ENCODE peak calls at places on chromosomes 2 and 18, in six cellular contexts. One of them, this sample, is unnamed.

GRCh38 chr2:199370150-199370780 is 87.5 kb downstream of the SATB2 start:
- DNase-seq in brain microvascular endothelial cell: no peak
- DNase-seq in activated naive CD4-positive, alpha-beta T cell treated with anti-CD3 and anti-CD28 coated beads, Interleukin-2, amount 10 ng/mL, durations not matched to agents 7 days and 5 days: no peak
- DNase-seq in M059J: peak; percentile 78
- DNase-seq in SJSA1: peak; percentile 24
- DNase-seq in AG09309: peak; percentile 14
- DNase-seq in this sample: no peak

GRCh38 chr2:40168032-40168431 is 283.9 kb downstream of the SLC8A1 start:
- DNase-seq in brain microvascular endothelial cell: no peak
- DNase-seq in activated naive CD4-positive, alpha-beta T cell treated with anti-CD3 and anti-CD28 coated beads, Interleukin-2, amount 10 ng/mL, durations not matched to agents 7 days and 5 days: no peak
- DNase-seq in M059J: peak; percentile 40
- DNase-seq in SJSA1: no peak
- DNase-seq in AG09309: no peak
- DNase-seq in this sample: no peak

GRCh38 chr2:32284321-32284720 is 6.6 kb downstream of the YIPF4 start:
- DNase-seq in brain microvascular endothelial cell: no peak
- DNase-seq in activated naive CD4-positive, alpha-beta T cell treated with anti-CD3 and anti-CD28 coated beads, Interleukin-2, amount 10 ng/mL, durations not matched to agents 7 days and 5 days: no peak
- DNase-seq in M059J: peak; percentile 71
- DNase-seq in SJSA1: no peak
- DNase-seq in AG09309: no peak
- DNase-seq in this sample: no peak

GRCh38 chr18:36769611-36770314 is 59.0 kb downstream of the TPGS2 start:
- DNase-seq in brain microvascular endothelial cell: no peak
- DNase-seq in activated naive CD4-positive, alpha-beta T cell treated with anti-CD3 and anti-CD28 coated beads, Interleukin-2, amount 10 ng/mL, durations not matched to agents 7 days and 5 days: no peak
- DNase-seq in M059J: no peak
- DNase-seq in SJSA1: no peak
- DNase-seq in AG09309: no peak
- DNase-seq in this sample: no peak

GRCh38 chr2:109677815-109678580 is 63.8 kb downstream of the SOWAHC start:
- DNase-seq in brain microvascular endothelial cell: no peak
- DNase-seq in activated naive CD4-positive, alpha-beta T cell treated with anti-CD3 and anti-CD28 coated beads, Interleukin-2, amount 10 ng/mL, durations not matched to agents 7 days and 5 days: no peak
- DNase-seq in M059J: no peak
- DNase-seq in SJSA1: no peak
- DNase-seq in AG09309: no peak
- DNase-seq in this sample: no peak

GRCh38 chr2:85753525-85754312 is at the start of gene ATOH8:
- DNase-seq in brain microvascular endothelial cell: peak; percentile 32
- DNase-seq in activated naive CD4-positive, alpha-beta T cell treated with anti-CD3 and anti-CD28 coated beads, Interleukin-2, amount 10 ng/mL, durations not matched to agents 7 days and 5 days: peak; percentile 54
- DNase-seq in M059J: peak; percentile 54
- DNase-seq in SJSA1: peak; percentile 77
- DNase-seq in AG09309: no peak
- DNase-seq in this sample: no peak

GRCh38 chr2:240462073-240462703 is 26.7 kb downstream of the GPC1 start:
- DNase-seq in brain microvascular endothelial cell: no peak
- DNase-seq in activated naive CD4-positive, alpha-beta T cell treated with anti-CD3 and anti-CD28 coated beads, Interleukin-2, amount 10 ng/mL, durations not matched to agents 7 days and 5 days: peak; percentile 17
- DNase-seq in M059J: no peak
- DNase-seq in SJSA1: no peak
- DNase-seq in AG09309: no peak
- DNase-seq in this sample: no peak

GRCh38 chr2:152376385-152376784 is 41.4 kb downstream of the FMNL2 start:
- DNase-seq in brain microvascular endothelial cell: no peak
- DNase-seq in activated naive CD4-positive, alpha-beta T cell treated with anti-CD3 and anti-CD28 coated beads, Interleukin-2, amount 10 ng/mL, durations not matched to agents 7 days and 5 days: no peak
- DNase-seq in M059J: no peak
- DNase-seq in SJSA1: no peak
- DNase-seq in AG09309: no peak
- DNase-seq in this sample: no peak

GRCh38 chr18:48129621-48130082 is 199.2 kb upstream of the SMAD2 start:
- DNase-seq in brain microvascular endothelial cell: no peak
- DNase-seq in activated naive CD4-positive, alpha-beta T cell treated with anti-CD3 and anti-CD28 coated beads, Interleukin-2, amount 10 ng/mL, durations not matched to agents 7 days and 5 days: no peak
- DNase-seq in M059J: no peak
- DNase-seq in SJSA1: no peak
- DNase-seq in AG09309: no peak
- DNase-seq in this sample: no peak

GRCh38 chr2:64019975-64020281 is 700 bp upstream of the VPS54 start:
- DNase-seq in brain microvascular endothelial cell: no peak
- DNase-seq in activated naive CD4-positive, alpha-beta T cell treated with anti-CD3 and anti-CD28 coated beads, Interleukin-2, amount 10 ng/mL, durations not matched to agents 7 days and 5 days: no peak
- DNase-seq in M059J: no peak
- DNase-seq in SJSA1: no peak
- DNase-seq in AG09309: no peak
- DNase-seq in this sample: no peak

GRCh38 chr2:207432471-207432870 is 97.3 kb upstream of the CREB1 start:
- DNase-seq in brain microvascular endothelial cell: peak; percentile 64
- DNase-seq in activated naive CD4-positive, alpha-beta T cell treated with anti-CD3 and anti-CD28 coated beads, Interleukin-2, amount 10 ng/mL, durations not matched to agents 7 days and 5 days: no peak
- DNase-seq in M059J: peak; percentile 11
- DNase-seq in SJSA1: no peak
- DNase-seq in AG09309: no peak
- DNase-seq in this sample: no peak

GRCh38 chr2:54903736-54904554 is 146.3 kb downstream of the RTN4 start:
- DNase-seq in brain microvascular endothelial cell: peak; percentile 98
- DNase-seq in activated naive CD4-positive, alpha-beta T cell treated with anti-CD3 and anti-CD28 coated beads, Interleukin-2, amount 10 ng/mL, durations not matched to agents 7 days and 5 days: peak; percentile 59
- DNase-seq in M059J: peak; percentile 99
- DNase-seq in SJSA1: peak; percentile 90
- DNase-seq in AG09309: peak; percentile 99
- DNase-seq in this sample: peak; percentile 4

GRCh38 chr2:106147159-106147558 is 46.9 kb downstream of the UXS1 start:
- DNase-seq in brain microvascular endothelial cell: no peak
- DNase-seq in activated naive CD4-positive, alpha-beta T cell treated with anti-CD3 and anti-CD28 coated beads, Interleukin-2, amount 10 ng/mL, durations not matched to agents 7 days and 5 days: no peak
- DNase-seq in M059J: peak; percentile 88
- DNase-seq in SJSA1: peak; percentile 87
- DNase-seq in AG09309: peak; percentile 41
- DNase-seq in this sample: no peak

GRCh38 chr2:98552499-98553179 is 55.7 kb downstream of the COA5 start:
- DNase-seq in brain microvascular endothelial cell: peak; percentile 83
- DNase-seq in activated naive CD4-positive, alpha-beta T cell treated with anti-CD3 and anti-CD28 coated beads, Interleukin-2, amount 10 ng/mL, durations not matched to agents 7 days and 5 days: no peak
- DNase-seq in M059J: no peak
- DNase-seq in SJSA1: no peak
- DNase-seq in AG09309: no peak
- DNase-seq in this sample: no peak

GRCh38 chr2:72937356-72937669 is 20.0 kb downstream of the EMX1 start:
- DNase-seq in brain microvascular endothelial cell: no peak
- DNase-seq in activated naive CD4-positive, alpha-beta T cell treated with anti-CD3 and anti-CD28 coated beads, Interleukin-2, amount 10 ng/mL, durations not matched to agents 7 days and 5 days: no peak
- DNase-seq in M059J: no peak
- DNase-seq in SJSA1: no peak
- DNase-seq in AG09309: no peak
- DNase-seq in this sample: no peak

GRCh38 chr2:72144746-72145657 is 2.7 kb downstream of the CYP26B1 start:
- DNase-seq in brain microvascular endothelial cell: no peak
- DNase-seq in activated naive CD4-positive, alpha-beta T cell treated with anti-CD3 and anti-CD28 coated beads, Interleukin-2, amount 10 ng/mL, durations not matched to agents 7 days and 5 days: peak; percentile 20
- DNase-seq in M059J: peak; percentile 60
- DNase-seq in SJSA1: no peak
- DNase-seq in AG09309: no peak
- DNase-seq in this sample: no peak

GRCh38 chr2:127083819-127084503 is 23.0 kb downstream of the BIN1 start:
- DNase-seq in brain microvascular endothelial cell: peak; percentile 59
- DNase-seq in activated naive CD4-positive, alpha-beta T cell treated with anti-CD3 and anti-CD28 coated beads, Interleukin-2, amount 10 ng/mL, durations not matched to agents 7 days and 5 days: no peak
- DNase-seq in M059J: peak; percentile 94
- DNase-seq in SJSA1: peak; percentile 82
- DNase-seq in AG09309: peak; percentile 92
- DNase-seq in this sample: no peak

GRCh38 chr18:7221424-7222155 is 9.3 kb upstream of the LRRC30 start:
- DNase-seq in brain microvascular endothelial cell: peak; percentile 76
- DNase-seq in activated naive CD4-positive, alpha-beta T cell treated with anti-CD3 and anti-CD28 coated beads, Interleukin-2, amount 10 ng/mL, durations not matched to agents 7 days and 5 days: no peak
- DNase-seq in M059J: peak; percentile 58
- DNase-seq in SJSA1: peak; percentile 37
- DNase-seq in AG09309: peak; percentile 29
- DNase-seq in this sample: no peak

GRCh38 chr2:239291505-239292350 is 109.1 kb downstream of the HDAC4 start:
- DNase-seq in brain microvascular endothelial cell: no peak
- DNase-seq in activated naive CD4-positive, alpha-beta T cell treated with anti-CD3 and anti-CD28 coated beads, Interleukin-2, amount 10 ng/mL, durations not matched to agents 7 days and 5 days: no peak
- DNase-seq in M059J: no peak
- DNase-seq in SJSA1: no peak
- DNase-seq in AG09309: no peak
- DNase-seq in this sample: no peak

GRCh38 chr2:86275384-86275799 is 62.0 kb downstream of the REEP1 start:
- DNase-seq in brain microvascular endothelial cell: no peak
- DNase-seq in activated naive CD4-positive, alpha-beta T cell treated with anti-CD3 and anti-CD28 coated beads, Interleukin-2, amount 10 ng/mL, durations not matched to agents 7 days and 5 days: no peak
- DNase-seq in M059J: no peak
- DNase-seq in SJSA1: no peak
- DNase-seq in AG09309: no peak
- DNase-seq in this sample: no peak

GRCh38 chr18:34970106-34970505 is 71.1 kb upstream of the MAPRE2 start:
- DNase-seq in brain microvascular endothelial cell: peak; percentile 69
- DNase-seq in activated naive CD4-positive, alpha-beta T cell treated with anti-CD3 and anti-CD28 coated beads, Interleukin-2, amount 10 ng/mL, durations not matched to agents 7 days and 5 days: no peak
- DNase-seq in M059J: peak; percentile 33
- DNase-seq in SJSA1: no peak
- DNase-seq in AG09309: no peak
- DNase-seq in this sample: no peak

GRCh38 chr2:26521054-26521912 is 43.4 kb upstream of the OTOF start:
- DNase-seq in brain microvascular endothelial cell: peak; percentile 7
- DNase-seq in activated naive CD4-positive, alpha-beta T cell treated with anti-CD3 and anti-CD28 coated beads, Interleukin-2, amount 10 ng/mL, durations not matched to agents 7 days and 5 days: no peak
- DNase-seq in M059J: peak; percentile 27
- DNase-seq in SJSA1: no peak
- DNase-seq in AG09309: no peak
- DNase-seq in this sample: no peak

GRCh38 chr2:64312622-64312948 is 141.4 kb upstream of the LGALSL start:
- DNase-seq in brain microvascular endothelial cell: no peak
- DNase-seq in activated naive CD4-positive, alpha-beta T cell treated with anti-CD3 and anti-CD28 coated beads, Interleukin-2, amount 10 ng/mL, durations not matched to agents 7 days and 5 days: no peak
- DNase-seq in M059J: no peak
- DNase-seq in SJSA1: no peak
- DNase-seq in AG09309: no peak
- DNase-seq in this sample: no peak

GRCh38 chr2:46351388-46352141 is 54.4 kb downstream of the EPAS1 start:
- DNase-seq in brain microvascular endothelial cell: no peak
- DNase-seq in activated naive CD4-positive, alpha-beta T cell treated with anti-CD3 and anti-CD28 coated beads, Interleukin-2, amount 10 ng/mL, durations not matched to agents 7 days and 5 days: peak; percentile 89
- DNase-seq in M059J: no peak
- DNase-seq in SJSA1: no peak
- DNase-seq in AG09309: no peak
- DNase-seq in this sample: peak; percentile 42

GRCh38 chr2:239374896-239375277 is 25.9 kb downstream of the HDAC4 start:
- DNase-seq in brain microvascular endothelial cell: no peak
- DNase-seq in activated naive CD4-positive, alpha-beta T cell treated with anti-CD3 and anti-CD28 coated beads, Interleukin-2, amount 10 ng/mL, durations not matched to agents 7 days and 5 days: peak; percentile 15
- DNase-seq in M059J: no peak
- DNase-seq in SJSA1: no peak
- DNase-seq in AG09309: no peak
- DNase-seq in this sample: no peak

GRCh38 chr18:79911009-79911870 is 40.2 kb downstream of the SLC66A2 start:
- DNase-seq in brain microvascular endothelial cell: no peak
- DNase-seq in activated naive CD4-positive, alpha-beta T cell treated with anti-CD3 and anti-CD28 coated beads, Interleukin-2, amount 10 ng/mL, durations not matched to agents 7 days and 5 days: no peak
- DNase-seq in M059J: no peak
- DNase-seq in SJSA1: no peak
- DNase-seq in AG09309: no peak
- DNase-seq in this sample: no peak

GRCh38 chr18:45171575-45172225 is 443.6 kb upstream of the SLC14A2 start:
- DNase-seq in brain microvascular endothelial cell: peak; percentile 19
- DNase-seq in activated naive CD4-positive, alpha-beta T cell treated with anti-CD3 and anti-CD28 coated beads, Interleukin-2, amount 10 ng/mL, durations not matched to agents 7 days and 5 days: no peak
- DNase-seq in M059J: peak; percentile 25
- DNase-seq in SJSA1: no peak
- DNase-seq in AG09309: peak; percentile 57
- DNase-seq in this sample: no peak

GRCh38 chr2:233450854-233451575 is 96.7 kb downstream of the DGKD start:
- DNase-seq in brain microvascular endothelial cell: no peak
- DNase-seq in activated naive CD4-positive, alpha-beta T cell treated with anti-CD3 and anti-CD28 coated beads, Interleukin-2, amount 10 ng/mL, durations not matched to agents 7 days and 5 days: peak; percentile 9
- DNase-seq in M059J: no peak
- DNase-seq in SJSA1: no peak
- DNase-seq in AG09309: no peak
- DNase-seq in this sample: no peak